ENCODE peak calls at places on chromosomes 5 and 9, in eight cellular contexts. Y is NAMALWA; I is activated T-cell treated with anti-CD3 and anti-CD28 coated beads for 24 hours; F is omental fat pad; U is endothelial cell of umbilical vein; H is psoas muscle; A is mesendoderm; B is activated CD4-positive, alpha-beta T cell treated with anti-CD3 and anti-CD28 coated beads for 48 hours. O is an unnamed sample.

GRCh38 chr9:6941527-6941926 is 183.8 kb downstream of the KDM4C start:
- DNase-seq in B (no peak), F (no peak), H (no peak), I (no peak), Y (no peak), A (no peak), U (no peak), O (no peak)

GRCh38 chr9:26753971-26754370 is 138.6 kb downstream of the CAAP1 start:
- DNase-seq in Y (no peak), F (no peak), U (no peak), H (no peak), A (peak), B (no peak), I (no peak), O (no peak)

GRCh38 chr5:78540335-78541057 is 108.1 kb downstream of the LHFPL2 start:
- DNase-seq in B (no peak), A (no peak), U (no peak), Y (no peak), H (no peak), I (no peak), F (no peak), O (no peak)

GRCh38 chr9:113597390-113598241 is 134.1 kb downstream of the RGS3 start:
- DNase-seq in A (no peak), U (no peak), F (no peak), H (peak), B (no peak), I (no peak), Y (no peak), O (no peak)

GRCh38 chr9:133656211-133657119 is 20.3 kb downstream of the DBH start:
- DNase-seq in H (no peak), F (no peak), A (no peak), Y (no peak), U (no peak), I (no peak), B (peak), O (peak)

GRCh38 chr5:37814699-37815098 is 25.1 kb downstream of the GDNF start:
- DNase-seq in U (no peak), F (no peak), I (no peak), Y (no peak), B (no peak), H (no peak), A (peak), O (peak)

GRCh38 chr5:114387433-114387832 is 25.6 kb downstream of the KCNN2 start:
- DNase-seq in A (no peak), U (no peak), I (no peak), Y (no peak), H (no peak), B (no peak), F (no peak), O (no peak)

GRCh38 chr9:16271967-16272366 is 598.5 kb downstream of the BNC2 start:
- DNase-seq in H (no peak), I (no peak), Y (no peak), A (no peak), F (no peak), U (no peak), B (no peak), O (no peak)

GRCh38 chr5:34626036-34626435 is 30.1 kb upstream of the RAI14 start:
- DNase-seq in Y (no peak), H (no peak), B (no peak), F (no peak), I (no peak), A (no peak), U (peak), O (no peak)

GRCh38 chr9:116087751-116088194 is 65.8 kb upstream of the PAPPA start:
- DNase-seq in A (peak), Y (no peak), B (no peak), I (no peak), U (no peak), F (no peak), H (no peak), O (peak)

GRCh38 chr9:95970356-95970755 is 94.9 kb downstream of the ERCC6L2 start:
- DNase-seq in H (no peak), F (no peak), I (no peak), U (no peak), Y (no peak), A (peak), B (no peak), O (no peak)

GRCh38 chr5:173302546-173303155 is 25.6 kb downstream of the STC2 start:
- DNase-seq in Y (no peak), U (no peak), H (no peak), F (no peak), I (no peak), A (peak), B (no peak), O (peak)

GRCh38 chr9:20621553-20622329 is 558 bp downstream of the MLLT3 start:
- DNase-seq in H (peak), U (peak), A (peak), F (peak), I (peak), Y (peak), B (peak), O (peak)

GRCh38 chr5:16345454-16345853 is 120.1 kb downstream of the ZNF622 start:
- DNase-seq in U (no peak), H (no peak), F (no peak), Y (no peak), B (no peak), A (peak), I (no peak), O (no peak)

GRCh38 chr9:121609845-121610637 is 41.4 kb upstream of the DAB2IP start:
- DNase-seq in H (peak), B (no peak), A (peak), F (no peak), I (no peak), Y (no peak), U (peak), O (peak)

GRCh38 chr9:136520053-136520540 is 25.8 kb downstream of the NOTCH1 start:
- DNase-seq in B (no peak), H (no peak), A (no peak), U (no peak), F (no peak), I (no peak), Y (no peak), O (no peak)

GRCh38 chr5:57501414-57502321 is 19.1 kb upstream of the ACTBL2 start:
- DNase-seq in I (no peak), Y (no peak), B (no peak), H (no peak), F (no peak), U (peak), A (no peak), O (no peak)

GRCh38 chr5:145947581-145947980 is 11.2 kb downstream of the SH3RF2 start:
- DNase-seq in I (no peak), F (no peak), B (no peak), Y (no peak), H (no peak), U (no peak), A (no peak), O (no peak)

GRCh38 chr9:806285-807156 is 35.0 kb upstream of the DMRT1 start:
- DNase-seq in H (no peak), F (no peak), I (no peak), B (no peak), U (peak), Y (peak), A (peak), O (no peak)

GRCh38 chr9:136268318-136268717 is 22.7 kb upstream of the QSOX2 start:
- DNase-seq in H (no peak), F (no peak), A (peak), Y (no peak), U (no peak), I (no peak), B (no peak), O (no peak)

GRCh38 chr5:149317281-149318048 is 27.8 kb upstream of the GRPEL2 start:
- DNase-seq in U (peak), I (peak), F (no peak), A (peak), H (no peak), Y (peak), B (peak), O (peak)

GRCh38 chr9:95887926-95888497 is 12.5 kb downstream of the ERCC6L2 start:
- DNase-seq in U (no peak), F (no peak), H (no peak), Y (no peak), A (no peak), B (no peak), I (no peak), O (no peak)

GRCh38 chr5:73299665-73300435 is 126.9 kb downstream of the TMEM174 start:
- DNase-seq in U (no peak), A (peak), B (peak), F (no peak), Y (no peak), I (no peak), H (no peak), O (no peak)

GRCh38 chr5:108788142-108788541 is 40.4 kb downstream of the FER start:
- DNase-seq in Y (no peak), I (no peak), U (no peak), H (peak), B (no peak), F (no peak), A (no peak), O (no peak)

GRCh38 chr5:138282918-138283742 is 8.7 kb upstream of the GFRA3 start:
- DNase-seq in A (peak), U (peak), F (no peak), I (no peak), H (no peak), Y (peak), B (peak), O (peak)

O was measured in PC-9.